ENCODE peak calls at places on chromosomes 11 and 22, in ten cellular contexts. U is activated CD4-positive, alpha-beta T cell treated with anti-CD3 and anti-CD28 coated beads, Interleukin-2, amount 50 U/mL, for 48 hours; E is AG20443; F is gastrocnemius medialis; W is NAMALWA; A is MCF 10A; N is H9; B is cardiac fibroblast; Y is HuH-7.5; X is AG04450. D is an unnamed sample.
A peak's percentile ranks its signal among the peaks of the same experiment; 100 is the strongest.

GRCh38 chr22:35552186-35552842 is 11.7 kb downstream of the RASD2 start:
- DNase-seq in B (peak; percentile 35), U (peak; percentile 80), F (no peak), A (no peak), E (peak; percentile 75), Y (no peak), W (peak; percentile 77), N (peak; percentile 88), X (no peak), D (no peak)

GRCh38 chr11:1772270-1773130 is 8.8 kb upstream of the CTSD start:
- DNase-seq in Y (no peak), A (peak; percentile 91), U (peak; percentile 59), B (peak; percentile 89), N (peak; percentile 80), E (peak; percentile 96), W (peak; percentile 26), X (peak; percentile 64), F (peak; percentile 56), D (peak; percentile 97)

GRCh38 chr11:73267921-73268540 is 4.1 kb upstream of the P2RY6 start:
- DNase-seq in A (no peak), B (no peak), F (peak; percentile 13), E (no peak), U (no peak), N (peak; percentile 22), Y (no peak), W (no peak), X (no peak), D (no peak)

GRCh38 chr11:3154001-3154599 is 11.0 kb downstream of the OSBPL5 start:
- DNase-seq in N (no peak), Y (no peak), A (no peak), F (no peak), E (no peak), W (no peak), U (no peak), B (no peak), X (no peak), D (no peak)

GRCh38 chr22:30045001-30045887 is 35.0 kb upstream of the HORMAD2 start:
- DNase-seq in E (no peak), B (no peak), Y (no peak), X (no peak), F (no peak), N (no peak), W (no peak), A (no peak), U (no peak), D (no peak)

GRCh38 chr11:86523738-86524602 is 148.4 kb downstream of the ME3 start:
- DNase-seq in B (peak; percentile 84), Y (peak; percentile 34), F (no peak), X (peak; percentile 92), N (no peak), A (peak; percentile 81), E (peak; percentile 68), W (no peak), U (no peak), D (peak; percentile 98)

GRCh38 chr11:126113515-126113957 is 50.9 kb upstream of the CDON start:
- DNase-seq in N (no peak), U (no peak), E (peak; percentile 92), A (peak; percentile 94), W (no peak), F (peak; percentile 96), X (peak; percentile 76), Y (peak; percentile 37), B (peak; percentile 99), D (peak; percentile 98)

GRCh38 chr22:31646186-31647019 is 15.6 kb downstream of the PISD start:
- DNase-seq in Y (no peak), N (no peak), X (peak; percentile 96), E (peak; percentile 88), W (no peak), F (no peak), U (peak; percentile 41), B (peak; percentile 95), A (peak; percentile 87), D (peak; percentile 100)

GRCh38 chr11:2180775-2181370 is 9.3 kb upstream of the TH start:
- DNase-seq in E (no peak), A (peak; percentile 68), B (no peak), W (no peak), X (no peak), F (no peak), N (no peak), Y (no peak), U (no peak), D (peak; percentile 23)

GRCh38 chr11:124943242-124943641 is 7.4 kb upstream of the HEPACAM start:
- DNase-seq in B (no peak), X (no peak), F (no peak), E (no peak), U (no peak), W (no peak), Y (no peak), N (no peak), A (no peak), D (no peak)

GRCh38 chr11:104163100-104164027 is 583 bp downstream of the PDGFD start:
- DNase-seq in E (peak; percentile 20), A (peak; percentile 20), Y (peak; percentile 4), U (no peak), B (peak; percentile 58), X (no peak), N (peak; percentile 66), F (no peak), W (peak; percentile 61), D (peak; percentile 13)

GRCh38 chr22:43101306-43101705 is 9.2 kb upstream of the BIK start:
- DNase-seq in U (no peak), Y (no peak), W (no peak), X (no peak), B (peak; percentile 59), N (no peak), F (no peak), E (no peak), A (no peak), D (no peak)

GRCh38 chr11:82986491-82986890 is 85.0 kb downstream of the DDIAS start:
- DNase-seq in N (no peak), U (no peak), F (no peak), A (no peak), E (no peak), W (no peak), B (no peak), X (no peak), Y (no peak), D (peak; percentile 38)

GRCh38 chr11:10005955-10006525 is 288.0 kb downstream of the SBF2 start:
- DNase-seq in X (no peak), N (no peak), Y (no peak), W (no peak), A (no peak), F (no peak), U (no peak), B (no peak), E (no peak), D (no peak)

GRCh38 chr22:36998620-36999351 is 20.5 kb downstream of the TST start:
- DNase-seq in N (peak; percentile 64), U (no peak), X (no peak), F (no peak), A (peak; percentile 78), Y (no peak), B (no peak), W (no peak), E (no peak), D (peak; percentile 13)

GRCh38 chr22:41352058-41352457 is 29.7 kb upstream of the TEF start:
- DNase-seq in X (no peak), B (peak; percentile 47), E (peak; percentile 85), W (no peak), Y (peak; percentile 73), A (no peak), U (no peak), N (no peak), F (peak; percentile 41), D (peak; percentile 40)

GRCh38 chr11:93330446-93330984 is at the start of gene DEUP1:
- DNase-seq in N (peak; percentile 55), A (no peak), U (peak; percentile 19), F (no peak), W (no peak), E (peak; percentile 58), B (no peak), X (no peak), Y (no peak), D (no peak)

GRCh38 chr11:22459053-22459452 is 120.9 kb downstream of the SLC17A6 start:
- DNase-seq in E (no peak), Y (no peak), W (no peak), X (no peak), A (peak; percentile 42), F (no peak), U (no peak), B (peak; percentile 38), N (no peak), D (peak; percentile 37)

GRCh38 chr11:45102361-45102809 is 44.1 kb upstream of the PRDM11 start:
- DNase-seq in U (no peak), W (no peak), E (peak; percentile 13), Y (no peak), B (peak; percentile 55), A (no peak), X (no peak), F (no peak), N (no peak), D (no peak)

GRCh38 chr11:12377824-12378593 is 638 bp downstream of the PARVA start:
- DNase-seq in N (peak; percentile 89), Y (peak; percentile 52), B (peak; percentile 89), E (peak; percentile 89), U (no peak), A (peak; percentile 90), X (no peak), F (peak; percentile 43), W (no peak), D (peak; percentile 71)

GRCh38 chr11:69699213-69699612 is 4.6 kb downstream of the FGF19 start:
- DNase-seq in U (no peak), W (peak; percentile 58), X (no peak), F (no peak), N (no peak), B (peak; percentile 18), A (no peak), Y (no peak), E (peak; percentile 65), D (no peak)

GRCh38 chr11:3920148-3920852 is 64.8 kb downstream of the STIM1 start:
- DNase-seq in Y (no peak), B (peak; percentile 64), A (peak; percentile 89), F (peak; percentile 67), N (no peak), U (peak; percentile 74), E (peak; percentile 49), X (no peak), W (no peak), D (peak; percentile 49)

GRCh38 chr11:86204356-86204755 is 40.2 kb upstream of the EED start:
- DNase-seq in E (no peak), X (no peak), W (no peak), U (no peak), Y (no peak), A (no peak), B (no peak), N (no peak), F (no peak), D (no peak)

GRCh38 chr11:105151936-105152554 is 12.5 kb upstream of the CARD18 start:
- DNase-seq in F (no peak), Y (no peak), A (peak; percentile 85), B (peak; percentile 42), E (no peak), U (no peak), W (no peak), N (no peak), X (no peak), D (peak; percentile 2)

GRCh38 chr11:2768471-2769408 is 68.9 kb upstream of the KCNQ1OT1 start:
- DNase-seq in B (peak; percentile 30), N (no peak), W (no peak), Y (no peak), A (peak; percentile 59), E (peak; percentile 88), F (no peak), X (peak; percentile 34), U (no peak), D (peak; percentile 81)

GRCh38 chr11:64355078-64355940 is 3.7 kb upstream of the RPS6KA4 start:
- DNase-seq in Y (peak; percentile 97), X (peak; percentile 39), A (peak; percentile 81), F (peak; percentile 75), E (peak; percentile 92), B (peak; percentile 87), N (peak; percentile 90), W (peak; percentile 62), U (peak; percentile 41), D (peak; percentile 61)

GRCh38 chr11:81574301-81574700 is 1159.4 kb downstream of the FAM181B start:
- DNase-seq in U (no peak), N (no peak), Y (no peak), A (no peak), B (no peak), W (no peak), E (no peak), F (no peak), X (no peak), D (no peak)

GRCh38 chr11:116257092-116257491 is 515.7 kb downstream of the BUD13 start:
- DNase-seq in W (peak; percentile 19), Y (no peak), X (no peak), U (no peak), B (no peak), A (no peak), N (no peak), F (no peak), E (no peak), D (no peak)

D was measured in renal cortical epithelial cell.